ENCODE peak calls at places on chromosome 15, in four cellular contexts. One of them, this sample, is unnamed.

GRCh38 chr15:46618984-46619383 is 984.2 kb downstream of the SQOR start:
- DNase-seq in fibroblast of lung: no peak
- DNase-seq in body of pancreas: no peak
- DNase-seq in A549: no peak
- DNase-seq in this sample: no peak

GRCh38 chr15:67923647-67923971 is 83.8 kb upstream of the RNU6-1 start:
- DNase-seq in fibroblast of lung: peak
- DNase-seq in body of pancreas: no peak
- DNase-seq in A549: no peak
- DNase-seq in this sample: no peak

GRCh38 chr15:52417501-52417900 is 111.2 kb downstream of the MYO5A start:
- DNase-seq in fibroblast of lung: peak
- DNase-seq in A549: no peak
- DNase-seq in body of pancreas: no peak
- DNase-seq in this sample: no peak

GRCh38 chr15:100665570-100665969 is 63.2 kb downstream of the ASB7 start:
- DNase-seq in A549: no peak
- DNase-seq in body of pancreas: no peak
- DNase-seq in fibroblast of lung: peak
- DNase-seq in this sample: no peak

GRCh38 chr15:79140846-79141570 is 50.4 kb upstream of the RASGRF1 start:
- DNase-seq in A549: no peak
- DNase-seq in body of pancreas: no peak
- DNase-seq in fibroblast of lung: no peak
- DNase-seq in this sample: no peak

GRCh38 chr15:69305204-69305931 is 6.7 kb downstream of the PAQR5 start:
- DNase-seq in fibroblast of lung: peak
- DNase-seq in A549: peak
- DNase-seq in body of pancreas: peak
- DNase-seq in this sample: no peak

GRCh38 chr15:74773329-74773728 is 8.6 kb upstream of the CSK start:
- DNase-seq in body of pancreas: no peak
- DNase-seq in fibroblast of lung: no peak
- DNase-seq in A549: no peak
- DNase-seq in this sample: no peak

GRCh38 chr15:88454231-88454630 is 13.0 kb downstream of the MRPL46 start:
- DNase-seq in fibroblast of lung: no peak
- DNase-seq in A549: no peak
- DNase-seq in body of pancreas: no peak
- DNase-seq in this sample: no peak

GRCh38 chr15:67472957-67473356 is 48.0 kb upstream of the C15orf61 start:
- DNase-seq in fibroblast of lung: peak
- DNase-seq in A549: no peak
- DNase-seq in body of pancreas: no peak
- DNase-seq in this sample: no peak

GRCh38 chr15:66737243-66738010 is 35.4 kb downstream of the SMAD6 start:
- DNase-seq in fibroblast of lung: no peak
- DNase-seq in A549: no peak
- DNase-seq in body of pancreas: no peak
- DNase-seq in this sample: no peak

GRCh38 chr15:87877114-87877810 is 379.3 kb downstream of the NTRK3 start:
- DNase-seq in fibroblast of lung: peak
- DNase-seq in A549: no peak
- DNase-seq in body of pancreas: no peak
- DNase-seq in this sample: no peak

GRCh38 chr15:48856947-48857346 is 21.0 kb upstream of the EID1 start:
- DNase-seq in body of pancreas: no peak
- DNase-seq in fibroblast of lung: peak
- DNase-seq in A549: no peak
- DNase-seq in this sample: no peak

GRCh38 chr15:31483053-31483923 is 156.7 kb downstream of the KLF13 start:
- DNase-seq in body of pancreas: no peak
- DNase-seq in fibroblast of lung: no peak
- DNase-seq in A549: no peak
- DNase-seq in this sample: no peak

GRCh38 chr15:83843511-83843910 is 189.6 kb downstream of the ADAMTSL3 start:
- DNase-seq in body of pancreas: no peak
- DNase-seq in fibroblast of lung: peak
- DNase-seq in A549: no peak
- DNase-seq in this sample: no peak

GRCh38 chr15:100131321-100132224 is 210.2 kb downstream of the ADAMTS17 start:
- DNase-seq in body of pancreas: peak
- DNase-seq in A549: peak
- DNase-seq in fibroblast of lung: peak
- DNase-seq in this sample: no peak

GRCh38 chr15:69314174-69314573 is 15.5 kb downstream of the PAQR5 start:
- DNase-seq in A549: no peak
- DNase-seq in body of pancreas: no peak
- DNase-seq in fibroblast of lung: no peak
- DNase-seq in this sample: no peak

GRCh38 chr15:76173317-76173834 is 113.6 kb downstream of the TMEM266 start:
- DNase-seq in fibroblast of lung: no peak
- DNase-seq in A549: no peak
- DNase-seq in body of pancreas: no peak
- DNase-seq in this sample: no peak

GRCh38 chr15:20352241-20353200 is 189.1 kb downstream of the GOLGA6L6 start:
- DNase-seq in A549: no peak
- DNase-seq in fibroblast of lung: no peak
- DNase-seq in body of pancreas: peak
- DNase-seq in this sample: no peak

GRCh38 chr15:60096157-60096556 is 92.0 kb downstream of the FOXB1 start:
- DNase-seq in fibroblast of lung: no peak
- DNase-seq in A549: no peak
- DNase-seq in body of pancreas: no peak
- DNase-seq in this sample: no peak

GRCh38 chr15:39787479-39787878 is 4.8 kb upstream of the FSIP1 start:
- DNase-seq in body of pancreas: no peak
- DNase-seq in A549: no peak
- DNase-seq in fibroblast of lung: no peak
- DNase-seq in this sample: no peak
- H3K27ac ChIP-seq in body of pancreas: no peak
- H3K27ac ChIP-seq in A549: no peak
- H3K27ac ChIP-seq in fibroblast of lung: no peak
- H3K27ac ChIP-seq in this sample: no peak

DNA sequence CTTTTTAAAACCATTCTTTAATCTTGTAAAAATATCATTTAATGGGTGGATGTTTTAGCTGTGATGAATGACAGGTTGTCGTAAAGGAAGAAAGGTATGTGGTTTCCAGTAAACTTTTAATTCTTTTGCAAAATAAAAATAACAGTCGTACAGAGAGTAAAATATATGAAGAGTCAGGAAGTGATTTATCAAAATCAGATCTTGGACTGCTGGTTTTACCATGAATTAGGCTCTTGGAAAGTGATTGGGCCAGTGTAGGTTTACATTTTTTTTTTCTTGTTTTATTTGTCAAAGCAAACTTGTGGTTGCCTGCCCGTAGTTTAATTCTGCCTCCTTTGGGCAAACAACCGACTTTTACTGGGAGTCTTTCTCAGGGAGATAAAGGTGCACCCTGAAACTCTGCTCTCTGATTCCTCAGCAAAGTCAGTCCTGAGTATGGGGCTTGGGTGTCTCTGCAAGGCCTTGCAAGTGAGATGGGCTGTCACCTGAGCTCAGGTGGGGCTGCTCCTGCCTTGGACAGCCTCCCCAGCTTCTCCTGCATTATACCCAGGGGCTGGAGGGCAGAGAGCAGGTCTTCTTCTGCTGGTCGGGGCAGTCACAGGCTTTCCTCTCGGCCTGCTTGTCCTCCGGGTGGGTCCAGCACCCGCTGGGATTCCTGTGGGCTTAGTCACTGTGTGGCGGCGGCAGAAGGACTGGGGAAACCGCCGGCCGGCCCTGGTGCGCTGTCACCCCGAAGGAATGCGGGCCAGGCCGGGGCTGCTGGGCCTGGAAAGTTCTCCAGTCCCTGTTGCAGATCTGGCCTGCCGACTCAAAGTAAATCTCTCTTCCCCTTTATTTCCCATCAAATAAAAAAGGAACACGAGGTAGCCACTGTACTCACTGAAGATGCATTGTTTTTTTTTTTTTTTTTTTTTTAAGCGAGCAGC is 79.0 kb downstream of the IGF1R start:
- DNase-seq in fibroblast of lung: peak
- DNase-seq in body of pancreas: peak
- DNase-seq in A549: peak
- DNase-seq in this sample: no peak
- H3K27ac ChIP-seq in fibroblast of lung: peak
- H3K27ac ChIP-seq in body of pancreas: peak
- H3K27ac ChIP-seq in A549: peak
- H3K27ac ChIP-seq in this sample: no peak

GRCh38 chr15:91469627-91470567 is 369.8 kb downstream of the SV2B start:
- DNase-seq in fibroblast of lung: no peak
- DNase-seq in body of pancreas: no peak
- DNase-seq in A549: no peak
- DNase-seq in this sample: no peak
- H3K27ac ChIP-seq in fibroblast of lung: no peak
- H3K27ac ChIP-seq in body of pancreas: no peak
- H3K27ac ChIP-seq in A549: no peak
- H3K27ac ChIP-seq in this sample: no peak

DNA sequence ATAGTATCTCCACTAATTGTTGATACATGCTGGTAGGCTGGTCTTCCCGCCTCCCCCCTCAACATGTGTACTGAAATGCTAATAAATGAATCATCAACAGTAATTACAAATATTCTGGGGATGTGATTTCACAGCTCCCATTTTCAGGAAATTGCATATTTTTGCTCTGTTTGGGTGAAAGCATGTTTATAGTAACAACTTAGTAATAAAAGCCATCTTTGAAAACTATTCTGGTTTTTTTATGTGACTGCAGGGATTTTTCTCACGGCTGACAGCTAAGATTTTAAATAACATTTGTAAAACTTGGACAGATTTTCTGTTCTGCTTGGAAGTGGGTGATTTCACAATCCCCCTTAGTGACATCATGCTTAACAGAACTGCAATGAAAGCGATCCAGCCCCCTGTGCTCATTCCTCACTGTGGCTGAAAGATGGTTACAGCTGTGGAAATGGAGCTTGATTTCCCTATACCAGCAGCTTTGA is 25.6 kb upstream of the FAM174B start:
- DNase-seq in fibroblast of lung: peak
- DNase-seq in body of pancreas: no peak
- DNase-seq in A549: no peak
- DNase-seq in this sample: no peak
- H3K27ac ChIP-seq in fibroblast of lung: no peak
- H3K27ac ChIP-seq in body of pancreas: no peak
- H3K27ac ChIP-seq in A549: no peak
- H3K27ac ChIP-seq in this sample: no peak

DNA sequence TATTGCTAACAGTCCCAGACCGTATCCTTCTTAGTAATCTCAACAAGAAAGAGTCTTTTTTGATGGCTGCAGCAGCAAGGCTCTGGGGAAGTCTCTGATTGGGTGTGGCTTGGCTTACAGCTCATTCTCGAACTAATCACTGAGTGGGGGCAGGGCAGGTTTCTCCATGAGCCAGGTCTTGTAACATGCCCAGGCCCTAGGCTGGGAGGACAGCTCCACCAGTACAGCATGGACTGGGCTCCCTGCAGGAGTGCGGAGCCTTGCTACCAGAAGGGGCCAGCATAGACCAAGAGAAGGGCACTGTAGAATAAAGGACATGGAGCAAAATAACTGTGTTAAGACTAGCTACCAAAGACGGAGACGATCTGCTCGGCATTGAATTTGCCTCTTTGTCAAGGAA is 7.2 kb downstream of the CD276 start:
- DNase-seq in A549: no peak
- DNase-seq in fibroblast of lung: peak
- DNase-seq in body of pancreas: no peak
- DNase-seq in this sample: no peak
- H3K27ac ChIP-seq in A549: no peak
- H3K27ac ChIP-seq in fibroblast of lung: no peak
- H3K27ac ChIP-seq in body of pancreas: no peak
- H3K27ac ChIP-seq in this sample: no peak

GRCh38 chr15:41895491-41895890 is 1.6 kb upstream of the SPTBN5 start:
- DNase-seq in body of pancreas: no peak
- DNase-seq in fibroblast of lung: no peak
- DNase-seq in A549: no peak
- DNase-seq in this sample: no peak
- H3K27ac ChIP-seq in body of pancreas: no peak
- H3K27ac ChIP-seq in fibroblast of lung: no peak
- H3K27ac ChIP-seq in A549: no peak
- H3K27ac ChIP-seq in this sample: no peak

GRCh38 chr15:72271221-72271620 is 1.1 kb downstream of the PARP6 start:
- DNase-seq in fibroblast of lung: no peak
- DNase-seq in body of pancreas: no peak
- DNase-seq in A549: no peak
- DNase-seq in this sample: no peak
- H3K27ac ChIP-seq in fibroblast of lung: no peak
- H3K27ac ChIP-seq in body of pancreas: no peak
- H3K27ac ChIP-seq in A549: peak
- H3K27ac ChIP-seq in this sample: no peak

DNA sequence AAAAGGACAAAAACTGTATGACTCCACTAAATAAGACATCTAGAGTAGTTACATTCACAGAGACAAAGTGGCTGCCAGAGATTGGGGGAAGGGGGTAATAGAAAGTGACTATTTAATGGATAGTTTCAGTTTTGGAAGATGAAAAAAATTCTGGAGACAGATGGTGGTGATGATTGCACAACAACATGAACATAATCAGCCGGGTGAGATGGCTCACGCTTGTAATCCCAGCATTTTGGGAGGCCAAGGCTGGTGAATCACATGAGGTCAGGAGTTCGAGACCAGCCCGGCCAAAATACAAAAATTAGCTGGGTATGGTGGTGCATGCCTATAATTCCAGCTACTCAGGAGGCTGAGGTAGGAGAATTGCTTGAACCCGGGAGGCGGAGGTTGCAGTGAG is 40.5 kb downstream of the DPP8 start:
- DNase-seq in A549: no peak
- DNase-seq in fibroblast of lung: peak
- DNase-seq in body of pancreas: no peak
- DNase-seq in this sample: no peak
- H3K27ac ChIP-seq in A549: no peak
- H3K27ac ChIP-seq in fibroblast of lung: peak
- H3K27ac ChIP-seq in body of pancreas: no peak
- H3K27ac ChIP-seq in this sample: no peak

GRCh38 chr15:33194237-33194636 is 277 bp downstream of the FMN1 start:
- DNase-seq in A549: no peak
- DNase-seq in body of pancreas: no peak
- DNase-seq in fibroblast of lung: peak
- DNase-seq in this sample: no peak

GRCh38 chr15:33197636-33198035 is 3.1 kb upstream of the FMN1 start:
- DNase-seq in fibroblast of lung: no peak
- DNase-seq in body of pancreas: no peak
- DNase-seq in A549: no peak
- DNase-seq in this sample: no peak

GRCh38 chr15:33191641-33192040 is 2.9 kb downstream of the FMN1 start:
- DNase-seq in body of pancreas: no peak
- DNase-seq in fibroblast of lung: no peak
- DNase-seq in A549: no peak
- DNase-seq in this sample: no peak

GRCh38 chr15:33194704-33195261 is at the start of gene FMN1:
- DNase-seq in body of pancreas: peak
- DNase-seq in A549: peak
- DNase-seq in fibroblast of lung: peak
- DNase-seq in this sample: peak

GRCh38 chr15:33195283-33195682 is 769 bp upstream of the FMN1 start:
- DNase-seq in fibroblast of lung: no peak
- DNase-seq in A549: no peak
- DNase-seq in body of pancreas: no peak
- DNase-seq in this sample: no peak
- H3K27ac ChIP-seq in fibroblast of lung: no peak
- H3K27ac ChIP-seq in A549: peak
- H3K27ac ChIP-seq in body of pancreas: no peak
- H3K27ac ChIP-seq in this sample: peak